ENCODE peak calls at places on chromosomes 4 and X, in six cellular contexts. M is HepG2, W is GM12878, C is K562, J is H1, B is SK-N-SH. A is an unnamed sample. For H3K36me3, the result is how much of the 10 kb centered on the place peaks cover.

GRCh38 chrX:585115-585808 is 45.3 kb upstream of the SHOX start:
- DNase-seq in M (no peak), W (no peak), C (no peak), J (peak), B (no peak), A (no peak)

GRCh38 chrX:6363193-6363592 is 134.5 kb upstream of the NLGN4X start:
- DNase-seq in M (no peak), W (no peak), C (no peak), J (no peak), B (peak), A (no peak)

GRCh38 chrX:103847174-103847870 is 15.3 kb upstream of the RAB9B start:
- DNase-seq in M (no peak), W (no peak), C (no peak), J (no peak), B (no peak), A (peak)

GRCh38 chr4:47913328-47913727 is 1.1 kb downstream of the NFXL1 start:
- DNase-seq in M (peak), W (no peak), C (peak), J (no peak), B (peak), A (peak)

GRCh38 chrX:16484338-16484737 is 165.6 kb upstream of the S100G start:
- DNase-seq in M (no peak), W (no peak), C (no peak), J (no peak), B (no peak), A (peak)

GRCh38 chr4:74878323-74878722 is 54.6 kb upstream of the PARM1 start:
- DNase-seq in M (no peak), W (no peak), C (no peak), J (no peak), B (no peak), A (no peak)

GRCh38 chrX:151448509-151448908 is 51.5 kb downstream of the VMA21 start:
- DNase-seq in M (no peak), W (no peak), C (no peak), J (no peak), B (no peak), A (no peak)

GRCh38 chr4:142262956-142263355 is 583.1 kb downstream of the INPP4B start:
- DNase-seq in M (no peak), W (no peak), C (no peak), J (no peak), B (no peak), A (no peak)

GRCh38 chrX:46268429-46268828 is 276.8 kb downstream of the ZNF674 start:
- DNase-seq in M (peak), W (no peak), C (no peak), J (no peak), B (no peak), A (no peak)

GRCh38 chr4:48543796-48544195 is 53.7 kb downstream of the ZAR1 start:
- DNase-seq in M (no peak), W (no peak), C (no peak), J (no peak), B (no peak), A (peak)

GRCh38 chr4:185811509-185812364 is at the start of gene SORBS2:
- DNase-seq in M (peak), W (peak), C (no peak), J (no peak), B (peak), A (peak)

GRCh38 chr4:179415842-179416223 is 1973.6 kb upstream of the AGA start:
- DNase-seq in M (no peak), W (no peak), C (no peak), J (no peak), B (no peak), A (peak)

GRCh38 chr4:21888195-21888976 is 60.2 kb downstream of the KCNIP4 start:
- DNase-seq in M (no peak), W (no peak), C (no peak), J (no peak), B (no peak), A (peak)

GRCh38 chr4:21749936-21750335 is 198.6 kb downstream of the KCNIP4 start:
- DNase-seq in M (no peak), W (no peak), C (no peak), J (no peak), B (no peak), A (no peak)

GRCh38 chrX:16786791-16787735 is 797 bp downstream of the TXLNG start:
- DNase-seq in M (no peak), W (no peak), C (peak), J (peak), B (peak), A (no peak)

GRCh38 chr4:39715788-39716187 is 17.9 kb downstream of the UBE2K start:
- DNase-seq in M (no peak), W (no peak), C (no peak), J (no peak), B (no peak), A (no peak)

GRCh38 chrX:46257451-46257879 is 287.8 kb downstream of the ZNF674 start:
- DNase-seq in M (no peak), W (no peak), C (no peak), J (no peak), B (no peak), A (no peak)

GRCh38 chr4:80619070-80619674 is 283.6 kb downstream of the CFAP299 start:
- DNase-seq in M (peak), W (no peak), C (peak), J (no peak), B (no peak), A (no peak)

GRCh38 chr4:123017636-123018390 is 95.4 kb upstream of the NUDT6 start:
- DNase-seq in M (no peak), W (no peak), C (no peak), J (no peak), B (peak), A (peak)

GRCh38 chrX:85114776-85115175 is 111.1 kb downstream of the APOOL start:
- DNase-seq in M (no peak), W (no peak), C (no peak), J (no peak), B (no peak), A (no peak)

GRCh38 chr4:94348705-94349104 is 6.1 kb upstream of the HPGDS start:
- DNase-seq in M (no peak), W (no peak), C (no peak), J (no peak), B (no peak), A (no peak)

GRCh38 chr4:109183851-109184345 is 118.6 kb downstream of the COL25A1 start:
- DNase-seq in M (no peak), W (no peak), C (no peak), J (no peak), B (no peak), A (no peak)

GRCh38 chrX:39984191-39984956 is 113.4 kb downstream of the BCOR start:
- DNase-seq in M (no peak), W (peak), C (peak), J (no peak), B (no peak), A (peak)

GRCh38 chr4:113106076-113106475 is 56.6 kb downstream of the ANK2 start:
- DNase-seq in M (peak), W (no peak), C (no peak), J (no peak), B (peak), A (peak)

GRCh38 chrX:140467211-140467610 is 37.7 kb downstream of the SOX3 start:
- DNase-seq in M (no peak), W (no peak), C (no peak), J (no peak), B (no peak), A (no peak)

GRCh38 chr4:40335508-40335860 is 351 bp downstream of the CHRNA9 start:
- DNase-seq in M (no peak), W (no peak), C (no peak), J (no peak), B (no peak), A (peak)

GRCh38 chr4:4820264-4820663 is 39.2 kb upstream of the MSX1 start:
- DNase-seq in M (no peak), W (no peak), C (no peak), J (no peak), B (peak), A (no peak)

GRCh38 chr4:7384929-7385890 is 49.5 kb downstream of the PSAPL1 start:
- DNase-seq in M (no peak), W (no peak), C (no peak), J (no peak), B (peak), A (no peak)

GRCh38 chr4:6723851-6724250 is 7.9 kb downstream of the BLOC1S4 start:
- DNase-seq in M (no peak), W (no peak), C (no peak), J (no peak), B (no peak), A (no peak)

GRCh38 chr4:139454111-139454600 is at the start of gene RAB33B:
- DNase-seq in M (no peak), W (no peak), C (no peak), J (no peak), B (no peak), A (peak)

GRCh38 chrX:105323951-105324350 is 103.5 kb upstream of the TEX13A start:
- DNase-seq in M (no peak), W (no peak), C (no peak), J (no peak), B (no peak), A (peak)

GRCh38 chr4:158671915-158672806 is at the start of gene ETFDH:
- DNase-seq in M (peak), W (peak), C (peak), J (peak), B (peak), A (peak)

GRCh38 chrX:119734897-119735339 is 23.5 kb upstream of the SOWAHD start:
- DNase-seq in M (no peak), W (no peak), C (no peak), J (no peak), B (peak), A (no peak)

GRCh38 chr4:7021930-7022658 is 21.1 kb upstream of the TADA2B start:
- DNase-seq in M (no peak), W (no peak), C (no peak), J (no peak), B (no peak), A (peak)

GRCh38 chrX:47030339-47030738 is 47.9 kb upstream of the RGN start:
- DNase-seq in M (peak), W (peak), C (peak), J (no peak), B (peak), A (peak)

GRCh38 chr4:675036-675804 is 878 bp downstream of the MYL5 start:
- DNase-seq in M (no peak), W (no peak), C (no peak), J (no peak), B (peak), A (no peak)
- TF ChIP-seq USF2 in M (no peak), W (no peak), C (no peak), J (no peak), B (no peak), A (no peak)

GRCh38 chr4:1799364-1799996 is 6.4 kb downstream of the FGFR3 start:
- DNase-seq in M (no peak), W (no peak), C (no peak), J (no peak), B (no peak), A (no peak)
- H3K36me3 ChIP-seq in M (under half), W (under half), C (half or more), J (under half), B (under half), A (under half)

GRCh38 chr4:36079666-36080065 is 164.6 kb downstream of the ARAP2 start:
- DNase-seq in M (no peak), W (no peak), C (no peak), J (no peak), B (no peak), A (no peak)
- TF ChIP-seq USF2 in M (no peak), W (no peak), C (no peak), J (no peak), B (no peak), A (no peak)

GRCh38 chrX:3257471-3257870 is 89.0 kb downstream of the MXRA5 start:
- DNase-seq in M (no peak), W (no peak), C (no peak), J (no peak), B (no peak), A (no peak)
- H3K36me3 ChIP-seq in M (under half), W (under half), C (under half), J (under half), B (under half), A (under half)

GRCh38 chr4:110196871-110197420 is 1.5 kb downstream of the ELOVL6 start:
- DNase-seq in M (no peak), W (no peak), C (peak), J (peak), B (peak), A (peak)

GRCh38 chr4:110196206-110196870 is 2.1 kb downstream of the ELOVL6 start:
- DNase-seq in M (peak), W (no peak), C (peak), J (peak), B (peak), A (peak)

GRCh38 chr4:110195561-110196205 is 2.7 kb downstream of the ELOVL6 start:
- DNase-seq in M (no peak), W (no peak), C (peak), J (no peak), B (no peak), A (peak)

GRCh38 chr4:110198472-110199419 is at the start of gene ELOVL6:
- DNase-seq in M (peak), W (peak), C (peak), J (peak), B (peak), A (peak)

GRCh38 chr4:110197421-110198398 is 705 bp downstream of the ELOVL6 start:
- DNase-seq in M (no peak), W (no peak), C (peak), J (peak), B (peak), A (peak)
- TF ChIP-seq USF2 in M (no peak), W (no peak), C (no peak), J (no peak), B (no peak), A (no peak)

DNA sequence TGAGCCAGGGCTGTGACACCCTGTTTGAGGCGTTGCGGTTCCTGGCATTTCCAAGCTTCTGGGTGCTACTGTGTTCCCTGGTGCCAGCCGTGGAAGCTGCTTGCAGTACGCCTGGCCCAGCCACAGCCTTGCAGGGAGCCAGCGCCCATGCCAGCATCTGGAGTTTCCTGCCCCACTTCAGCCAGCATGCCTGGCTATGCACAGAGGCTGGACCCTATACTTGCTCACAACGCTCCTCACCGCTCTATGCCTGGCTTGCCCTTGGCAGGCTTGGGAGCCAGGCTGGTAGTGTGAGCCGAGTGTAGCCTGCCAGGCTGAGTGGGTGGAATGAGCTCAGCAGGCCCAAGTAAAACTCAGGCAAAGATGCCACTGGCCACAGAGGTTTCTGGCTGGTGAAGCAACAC is 22.4 kb downstream of the PRRG1 start:
- DNase-seq in M (no peak), W (no peak), C (no peak), J (no peak), B (no peak), A (peak)
- H3K36me3 ChIP-seq in M (under half), W (under half), C (under half), J (under half), B (under half), A (under half)

GRCh38 chr4:159926871-159927270 is 824.0 kb downstream of the RAPGEF2 start:
- DNase-seq in M (no peak), W (no peak), C (no peak), J (no peak), B (no peak), A (no peak)
- TF ChIP-seq USF2 in M (no peak), W (no peak), C (no peak), J (no peak), B (no peak), A (no peak)

A was measured in IMR-90.